ENCODE peak calls at places on chromosomes 12 and 14, in six cellular contexts. Z is neuronal stem cell; G is IMR-90; X is HepG2; I is PC-9; U is effector memory CD4-positive, alpha-beta T cell. P is an unnamed sample.

GRCh38 chr12:71935594-71935993 is 3.1 kb upstream of the TPH2 start:
- DNase-seq in U (no peak), Z (no peak), G (peak), I (no peak), X (no peak), P (peak)

GRCh38 chr12:3351731-3352130 is 139.3 kb upstream of the PRMT8 start:
- DNase-seq in U (no peak), G (no peak), Z (no peak), X (no peak), I (no peak), P (no peak)

GRCh38 chr14:34496679-34497513 is 34.9 kb upstream of the SPTSSA start:
- DNase-seq in U (no peak), Z (peak), G (peak), I (peak), X (peak), P (peak)

GRCh38 chr14:89025581-89026236 is 201.3 kb downstream of the TTC8 start:
- DNase-seq in I (no peak), Z (no peak), G (peak), U (no peak), X (no peak), P (peak)

GRCh38 chr14:69877492-69877891 is 1.7 kb upstream of the SMOC1 start:
- DNase-seq in Z (no peak), I (no peak), U (no peak), G (peak), X (no peak), P (peak)

GRCh38 chr12:5524769-5525436 is 93.0 kb downstream of the NTF3 start:
- DNase-seq in Z (no peak), I (no peak), G (no peak), X (no peak), U (no peak), P (no peak)

GRCh38 chr14:44846232-44846824 is 115.4 kb downstream of the KLHL28 start:
- DNase-seq in U (no peak), X (peak), G (peak), I (no peak), Z (peak), P (peak)

GRCh38 chr12:111121840-111122239 is 201.5 kb upstream of the MYL2 start:
- DNase-seq in Z (no peak), I (no peak), X (no peak), G (no peak), U (no peak), P (no peak)

GRCh38 chr14:96793547-96793946 is 3.6 kb upstream of the VRK1 start:
- DNase-seq in I (no peak), Z (no peak), G (no peak), X (no peak), U (no peak), P (peak)

GRCh38 chr14:57066887-57067513 is 201.7 kb downstream of the EXOC5 start:
- DNase-seq in U (no peak), I (no peak), X (peak), Z (peak), G (peak), P (peak)

GRCh38 chr12:113172185-113172584 is 13.1 kb downstream of the DDX54 start:
- DNase-seq in Z (no peak), U (no peak), G (no peak), I (peak), X (no peak), P (no peak)

DNA sequence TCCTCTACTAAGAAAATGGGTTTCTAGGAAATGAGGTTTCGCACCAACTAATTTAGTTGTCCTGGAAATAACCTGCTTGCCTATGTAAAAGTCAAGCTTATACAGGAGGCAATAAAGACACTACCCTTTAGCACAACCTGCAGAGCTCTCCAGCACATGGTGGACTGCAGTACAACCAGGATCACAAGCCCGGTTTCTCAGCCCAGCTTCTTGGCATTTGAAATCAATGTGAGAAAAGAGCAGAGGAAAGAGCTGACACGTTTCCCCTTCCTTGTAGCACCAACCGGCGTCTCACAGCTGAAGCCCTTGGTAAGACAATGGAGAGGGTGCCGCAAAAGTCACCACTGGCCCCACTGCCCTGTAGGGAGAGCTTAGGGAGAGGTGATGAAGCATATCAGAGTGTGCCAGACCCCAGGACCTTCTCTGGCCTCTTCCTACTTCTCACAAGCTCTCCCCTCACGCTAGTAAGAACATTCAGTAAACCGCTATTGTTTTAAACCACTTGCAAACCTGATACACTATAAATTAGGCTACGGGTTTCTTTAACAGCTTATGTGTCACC is 8.6 kb downstream of the SPTLC2 start:
- DNase-seq in Z (no peak), G (no peak), X (no peak), U (no peak), I (no peak), P (no peak)
- H3K27ac ChIP-seq in Z (no peak), G (no peak), X (no peak), U (no peak), I (no peak), P (no peak)

GRCh38 chr14:77040059-77040308 is 11.5 kb upstream of the IRF2BPL start:
- DNase-seq in U (no peak), X (no peak), G (no peak), Z (no peak), I (no peak), P (no peak)
- H3K4me3 ChIP-seq in U (no peak), X (peak), G (peak), Z (no peak), I (peak), P (peak)

GRCh38 chr12:131105351-131105735 is 151.6 kb downstream of the ADGRD1 start:
- DNase-seq in U (no peak), Z (no peak), X (no peak), G (no peak), I (no peak), P (no peak)
- H3K27ac ChIP-seq in U (no peak), Z (no peak), X (no peak), G (no peak), I (no peak), P (no peak)

DNA sequence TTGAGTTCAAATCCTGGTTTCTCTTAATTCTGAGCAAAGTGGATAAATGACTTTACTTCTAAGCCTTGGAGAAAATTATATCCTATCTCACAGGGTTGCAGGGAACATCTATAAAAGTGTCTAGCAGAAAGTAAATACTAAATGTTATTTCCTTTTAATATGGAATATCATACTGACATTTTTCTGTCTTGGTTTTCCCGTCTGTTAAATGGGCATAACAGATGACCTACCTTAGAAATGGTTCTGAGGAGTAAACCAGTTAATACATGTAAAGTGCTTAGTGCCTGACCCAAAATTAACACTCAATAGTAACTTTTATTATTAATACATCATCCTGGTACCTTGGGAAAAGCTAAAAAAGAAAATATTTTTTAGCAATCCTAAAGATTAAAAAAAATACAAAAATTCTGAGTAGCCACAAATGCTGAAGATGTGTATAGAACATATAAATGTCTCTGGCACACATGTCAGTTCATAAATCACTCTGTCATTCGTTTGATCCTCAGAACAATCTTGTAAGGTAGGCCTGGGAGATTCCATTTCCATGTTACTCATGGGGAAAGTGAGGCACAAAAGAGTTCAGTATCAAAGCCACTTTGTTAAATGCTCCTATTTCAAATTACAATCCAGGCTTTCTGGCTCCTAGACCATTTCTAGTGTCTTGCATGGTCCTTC is 1.3 kb downstream of the VIPAS39 start:
- DNase-seq in G (no peak), U (no peak), X (no peak), I (no peak), Z (no peak), P (no peak)
- H3K4me3 ChIP-seq in G (no peak), U (no peak), X (peak), I (peak), Z (no peak), P (peak)

GRCh38 chr14:50122291-50122690 is 5.9 kb upstream of the VCPKMT start:
- DNase-seq in U (no peak), Z (no peak), I (no peak), G (no peak), X (no peak), P (no peak)
- H3K27ac ChIP-seq in U (no peak), Z (no peak), I (no peak), G (no peak), X (no peak), P (no peak)

GRCh38 chr12:53229454-53229853 is 2.6 kb downstream of the RARG start:
- DNase-seq in Z (no peak), I (no peak), G (no peak), X (no peak), U (no peak), P (no peak)
- H3K4me3 ChIP-seq in Z (no peak), I (peak), G (no peak), X (no peak), U (no peak), P (no peak)

GRCh38 chr12:68098939-68099338 is 60.6 kb downstream of the IFNG start:
- DNase-seq in G (no peak), X (no peak), U (no peak), I (no peak), Z (no peak), P (no peak)
- H3K27ac ChIP-seq in G (no peak), X (no peak), U (no peak), I (no peak), Z (no peak), P (no peak)

GRCh38 chr12:52233462-52234141 is 559 bp downstream of the KRT7 start:
- DNase-seq in X (no peak), G (no peak), I (peak), Z (no peak), U (no peak), P (no peak)
- H3K4me3 ChIP-seq in X (no peak), G (no peak), I (peak), Z (peak), U (no peak), P (no peak)

DNA sequence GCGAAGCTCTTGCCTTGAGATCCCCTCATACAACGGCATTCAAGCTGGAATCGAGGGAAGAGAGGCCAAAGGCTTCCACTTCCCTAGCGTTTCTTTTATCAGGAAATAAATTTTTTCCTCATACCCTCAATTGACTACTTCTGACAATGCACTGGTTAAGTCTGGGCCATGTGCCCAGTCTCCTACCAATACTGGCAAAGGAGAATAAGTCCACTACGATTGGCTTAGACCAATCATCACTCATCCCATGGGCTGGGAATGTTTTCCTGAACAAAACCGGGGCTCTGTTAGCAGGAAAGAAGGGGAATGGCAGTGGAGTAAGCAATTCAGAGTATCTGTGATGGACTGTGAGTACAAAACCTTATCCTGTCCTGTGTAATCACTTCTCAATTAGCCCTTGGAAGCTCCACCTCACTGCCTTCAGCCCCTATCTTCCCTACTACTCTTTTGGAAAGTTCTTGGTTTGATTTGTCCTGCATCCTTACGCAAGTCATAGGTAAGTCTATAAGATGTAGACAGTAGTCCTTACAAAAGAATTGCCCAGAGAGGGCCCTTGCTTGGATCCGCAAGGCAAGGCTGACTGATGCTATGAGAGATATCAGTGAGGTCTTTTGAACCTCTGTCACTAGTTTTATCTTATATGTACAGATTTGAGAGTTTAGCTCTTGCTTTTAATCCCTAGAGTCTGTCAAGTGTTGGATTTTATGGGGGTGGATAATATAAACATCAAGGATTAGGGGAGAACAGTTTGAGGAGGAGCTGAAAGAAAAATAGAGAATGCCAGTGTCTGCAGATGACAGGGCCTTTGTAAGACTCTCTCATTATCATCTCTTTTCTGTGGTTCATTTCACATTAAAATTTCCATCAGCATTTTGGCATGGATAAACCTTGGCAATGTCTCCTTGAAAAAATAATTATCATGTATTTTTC is 36.4 kb upstream of the CDK17 start:
- DNase-seq in G (no peak), U (no peak), X (no peak), Z (no peak), I (no peak), P (no peak)
- H3K27ac ChIP-seq in G (no peak), U (no peak), X (no peak), Z (no peak), I (no peak), P (no peak)

GRCh38 chr12:92439397-92439779 is 263.4 kb upstream of the PLEKHG7 start:
- DNase-seq in I (peak), Z (no peak), G (peak), U (no peak), X (no peak), P (peak)
- H3K4me3 ChIP-seq in I (no peak), Z (no peak), G (no peak), U (no peak), X (no peak), P (no peak)